ENCODE peak calls at places on chromosomes 4 and X, in ten cellular contexts. One of them, this sample, is unnamed.

GRCh38 chrX:151776113-151776790 is 41.7 kb downstream of the CNGA2 start:
- DNase-seq in HCT116: no peak
- DNase-seq in body of pancreas: no peak
- DNase-seq in fibroblast of lung: no peak
- DNase-seq in cardiac muscle cell: no peak
- DNase-seq in Peyer's patch: no peak
- DNase-seq in spleen: no peak
- DNase-seq in lower lobe of right lung: no peak
- DNase-seq in thoracic aorta: no peak
- DNase-seq in A549: no peak
- DNase-seq in this sample: peak; percentile 56

GRCh38 chrX:129961180-129962083 is 21.0 kb upstream of the BCORL1 start:
- DNase-seq in HCT116: peak; percentile 12
- DNase-seq in body of pancreas: peak; percentile 78
- DNase-seq in fibroblast of lung: peak; percentile 20
- DNase-seq in cardiac muscle cell: peak; percentile 75
- DNase-seq in Peyer's patch: peak; percentile 82
- DNase-seq in spleen: peak; percentile 95
- DNase-seq in lower lobe of right lung: peak; percentile 87
- DNase-seq in thoracic aorta: no peak
- DNase-seq in A549: peak; percentile 54
- DNase-seq in this sample: peak; percentile 71

GRCh38 chr4:15963001-15963451 is at the start of gene FGFBP2:
- DNase-seq in HCT116: peak; percentile 21
- DNase-seq in body of pancreas: peak; percentile 15
- DNase-seq in fibroblast of lung: peak; percentile 54
- DNase-seq in cardiac muscle cell: peak; percentile 61
- DNase-seq in Peyer's patch: peak; percentile 35
- DNase-seq in spleen: peak; percentile 85
- DNase-seq in lower lobe of right lung: peak; percentile 59
- DNase-seq in thoracic aorta: no peak
- DNase-seq in A549: peak; percentile 28
- DNase-seq in this sample: no peak

GRCh38 chr4:121397434-121397833 is 16.6 kb upstream of the QRFPR start:
- DNase-seq in HCT116: no peak
- DNase-seq in body of pancreas: no peak
- DNase-seq in fibroblast of lung: no peak
- DNase-seq in cardiac muscle cell: no peak
- DNase-seq in Peyer's patch: no peak
- DNase-seq in spleen: no peak
- DNase-seq in lower lobe of right lung: no peak
- DNase-seq in thoracic aorta: no peak
- DNase-seq in A549: no peak
- DNase-seq in this sample: no peak

GRCh38 chr4:94665500-94666398 is 92.0 kb upstream of the BMPR1B start:
- DNase-seq in HCT116: no peak
- DNase-seq in body of pancreas: no peak
- DNase-seq in fibroblast of lung: no peak
- DNase-seq in cardiac muscle cell: no peak
- DNase-seq in Peyer's patch: no peak
- DNase-seq in spleen: no peak
- DNase-seq in lower lobe of right lung: no peak
- DNase-seq in thoracic aorta: no peak
- DNase-seq in A549: peak; percentile 24
- DNase-seq in this sample: no peak

GRCh38 chr4:17511950-17512795 is at the start of gene QDPR:
- DNase-seq in HCT116: peak; percentile 63
- DNase-seq in body of pancreas: peak; percentile 86
- DNase-seq in fibroblast of lung: peak; percentile 69
- DNase-seq in cardiac muscle cell: peak; percentile 95
- DNase-seq in Peyer's patch: peak; percentile 59
- DNase-seq in spleen: peak; percentile 95
- DNase-seq in lower lobe of right lung: peak; percentile 90
- DNase-seq in thoracic aorta: no peak
- DNase-seq in A549: peak; percentile 54
- DNase-seq in this sample: peak; percentile 37

GRCh38 chrX:110806145-110806544 is 10.5 kb upstream of the CHRDL1 start:
- DNase-seq in HCT116: no peak
- DNase-seq in body of pancreas: no peak
- DNase-seq in fibroblast of lung: peak; percentile 81
- DNase-seq in cardiac muscle cell: no peak
- DNase-seq in Peyer's patch: no peak
- DNase-seq in spleen: no peak
- DNase-seq in lower lobe of right lung: no peak
- DNase-seq in thoracic aorta: no peak
- DNase-seq in A549: no peak
- DNase-seq in this sample: no peak

GRCh38 chr4:53592128-53592527 is 842 bp upstream of the LNX1 start:
- DNase-seq in HCT116: no peak
- DNase-seq in body of pancreas: peak; percentile 86
- DNase-seq in fibroblast of lung: peak; percentile 50
- DNase-seq in cardiac muscle cell: no peak
- DNase-seq in Peyer's patch: no peak
- DNase-seq in spleen: no peak
- DNase-seq in lower lobe of right lung: no peak
- DNase-seq in thoracic aorta: no peak
- DNase-seq in A549: no peak
- DNase-seq in this sample: no peak

GRCh38 chrX:85065512-85066198 is 62.0 kb downstream of the APOOL start:
- DNase-seq in HCT116: no peak
- DNase-seq in body of pancreas: no peak
- DNase-seq in fibroblast of lung: no peak
- DNase-seq in cardiac muscle cell: no peak
- DNase-seq in Peyer's patch: no peak
- DNase-seq in spleen: no peak
- DNase-seq in lower lobe of right lung: no peak
- DNase-seq in thoracic aorta: no peak
- DNase-seq in A549: no peak
- DNase-seq in this sample: no peak

DNA sequence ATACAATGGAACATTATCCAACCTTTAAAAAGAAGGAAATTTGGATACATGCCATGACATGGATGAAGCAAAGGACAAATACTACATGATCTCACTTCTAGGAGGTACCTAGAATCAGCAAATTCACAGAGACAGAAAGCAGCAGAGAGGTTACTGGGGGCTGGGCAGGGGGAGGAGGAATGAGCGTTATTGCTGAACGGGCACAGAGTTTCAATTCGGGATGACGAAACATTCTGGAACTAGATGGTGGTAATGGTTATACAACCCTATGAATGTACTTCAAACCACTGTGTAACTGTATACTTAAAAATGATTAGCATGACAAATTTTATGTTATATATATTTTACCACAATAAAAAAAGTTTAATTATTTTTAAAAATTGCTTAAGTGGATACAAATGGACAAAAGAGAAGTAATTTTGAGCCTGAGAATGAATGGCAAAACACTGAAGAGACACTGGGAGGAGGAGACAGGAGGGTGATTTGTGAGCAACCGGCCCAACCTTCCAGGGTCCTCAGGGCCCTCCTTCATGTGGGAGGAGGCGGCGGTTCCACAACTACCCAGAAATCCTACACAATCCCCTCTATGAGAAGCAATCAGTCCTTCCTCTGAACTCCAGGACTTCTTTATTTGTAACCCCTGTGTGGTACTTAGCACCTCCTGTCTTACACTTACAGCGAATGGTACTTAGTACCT is 14.1 kb downstream of the ACSL1 start:
- DNase-seq in HCT116: no peak
- DNase-seq in body of pancreas: peak; percentile 61
- DNase-seq in fibroblast of lung: no peak
- DNase-seq in cardiac muscle cell: no peak
- DNase-seq in Peyer's patch: no peak
- DNase-seq in spleen: peak; percentile 82
- DNase-seq in lower lobe of right lung: peak; percentile 78
- DNase-seq in thoracic aorta: no peak
- DNase-seq in A549: no peak
- DNase-seq in this sample: no peak
- H3K4me1 ChIP-seq in HCT116: peaks cover 40% of the 10 kb centered on the region
- H3K4me1 ChIP-seq in body of pancreas: peaks cover 66% of the 10 kb centered on the region
- H3K4me1 ChIP-seq in fibroblast of lung: peaks cover 4% of the 10 kb centered on the region
- H3K4me1 ChIP-seq in cardiac muscle cell: peaks cover 52% of the 10 kb centered on the region
- H3K4me1 ChIP-seq in Peyer's patch: peaks cover 9% of the 10 kb centered on the region
- H3K4me1 ChIP-seq in spleen: peaks cover 35% of the 10 kb centered on the region
- H3K4me1 ChIP-seq in lower lobe of right lung: peaks cover 83% of the 10 kb centered on the region
- H3K4me1 ChIP-seq in thoracic aorta: peaks cover 55% of the 10 kb centered on the region
- H3K4me1 ChIP-seq in A549: peaks cover 65% of the 10 kb centered on the region
- H3K4me1 ChIP-seq in this sample: peaks cover 21% of the 10 kb centered on the region

DNA sequence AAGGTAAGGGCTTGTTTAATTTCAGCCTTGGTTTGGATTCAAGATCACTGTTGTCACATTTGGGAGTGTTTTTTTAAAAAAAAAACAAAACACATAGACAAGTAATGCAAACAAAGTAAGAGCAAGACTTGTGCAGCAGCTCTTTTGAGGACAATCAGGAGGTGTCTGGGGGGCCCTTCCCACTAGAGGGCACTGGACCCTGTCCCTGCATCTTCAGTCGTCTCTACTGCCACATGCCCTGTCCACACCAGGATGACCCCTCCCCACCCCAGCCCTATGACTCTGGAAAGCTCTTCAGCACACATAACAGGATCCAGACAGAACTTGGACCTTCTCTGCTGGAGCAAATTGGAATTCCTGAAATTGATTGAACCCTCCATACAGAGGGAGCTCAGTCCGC is 71.0 kb downstream of the USP46 start:
- DNase-seq in HCT116: peak; percentile 12
- DNase-seq in body of pancreas: peak; percentile 39
- DNase-seq in fibroblast of lung: peak; percentile 19
- DNase-seq in cardiac muscle cell: peak; percentile 66
- DNase-seq in Peyer's patch: no peak
- DNase-seq in spleen: no peak
- DNase-seq in lower lobe of right lung: no peak
- DNase-seq in thoracic aorta: no peak
- DNase-seq in A549: no peak
- DNase-seq in this sample: no peak
- TF ChIP-seq CTCF in HCT116: peak; percentile 75
- TF ChIP-seq CTCF in body of pancreas: peak; percentile 52
- TF ChIP-seq CTCF in fibroblast of lung: peak; percentile 45
- TF ChIP-seq CTCF in cardiac muscle cell: peak; percentile 53
- TF ChIP-seq CTCF in Peyer's patch: no peak
- TF ChIP-seq CTCF in spleen: peak; percentile 32
- TF ChIP-seq CTCF in lower lobe of right lung: peak; percentile 45
- TF ChIP-seq CTCF in thoracic aorta: peak; percentile 30
- TF ChIP-seq CTCF in A549: peak; percentile 31
- TF ChIP-seq CTCF in this sample: peak; percentile 18

GRCh38 chr4:83440148-83440814 is 15.3 kb downstream of the HELQ start:
- DNase-seq in HCT116: no peak
- DNase-seq in body of pancreas: no peak
- DNase-seq in fibroblast of lung: no peak
- DNase-seq in cardiac muscle cell: no peak
- DNase-seq in Peyer's patch: no peak
- DNase-seq in spleen: no peak
- DNase-seq in lower lobe of right lung: no peak
- DNase-seq in thoracic aorta: no peak
- DNase-seq in A549: no peak
- DNase-seq in this sample: no peak
- H3K27ac ChIP-seq in HCT116: no peak overlapping the region
- H3K27ac ChIP-seq in body of pancreas: no peak overlapping the region
- H3K27ac ChIP-seq in fibroblast of lung: no peak overlapping the region
- H3K27ac ChIP-seq in cardiac muscle cell: no peak overlapping the region
- H3K27ac ChIP-seq in Peyer's patch: no peak overlapping the region
- H3K27ac ChIP-seq in spleen: no peak overlapping the region
- H3K27ac ChIP-seq in lower lobe of right lung: no peak overlapping the region
- H3K27ac ChIP-seq in thoracic aorta: no peak overlapping the region
- H3K27ac ChIP-seq in A549: no peak overlapping the region
- H3K27ac ChIP-seq in this sample: no peak overlapping the region

DNA sequence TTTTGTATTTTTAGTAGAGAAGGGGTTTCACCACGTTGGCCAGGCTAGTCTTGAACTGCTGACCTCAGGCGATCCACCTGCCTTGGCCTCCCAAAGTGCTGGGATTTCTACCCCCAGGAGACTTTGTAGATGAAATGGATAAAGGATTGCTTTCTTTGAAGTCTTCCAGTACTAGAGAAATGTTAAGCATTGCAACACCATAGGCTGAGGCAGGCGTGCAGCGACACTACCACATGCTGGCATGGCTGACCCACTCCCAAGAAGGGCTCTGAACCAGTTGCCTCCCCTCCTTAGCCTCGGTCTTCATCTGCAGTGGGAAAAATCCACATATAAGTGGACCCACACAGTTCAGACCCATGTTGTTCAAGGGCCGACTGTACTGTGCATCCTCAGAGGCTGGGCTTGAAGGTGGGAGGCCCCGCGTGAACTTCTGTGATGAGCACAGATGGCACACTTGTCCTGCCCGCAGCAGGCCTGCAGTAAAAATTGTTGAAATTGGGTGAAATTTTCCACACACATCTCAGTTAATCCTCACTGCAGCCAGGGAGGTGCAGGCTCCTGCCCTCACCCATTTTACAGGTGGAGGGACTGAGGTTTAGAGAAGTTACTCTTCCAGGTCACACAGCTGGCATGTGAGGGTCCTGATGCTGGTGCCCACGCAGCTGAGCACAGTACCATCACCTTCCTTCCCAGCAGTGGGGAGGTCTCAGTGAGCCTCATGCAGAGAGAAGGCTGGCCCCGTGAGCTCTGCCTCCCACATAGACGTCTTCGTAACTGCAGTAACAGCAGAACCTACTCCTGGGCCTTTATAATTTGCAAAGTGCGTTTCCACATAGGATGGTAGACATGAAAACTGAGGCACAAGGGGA is 35.5 kb downstream of the HTRA3 start:
- DNase-seq in HCT116: no peak
- DNase-seq in body of pancreas: no peak
- DNase-seq in fibroblast of lung: no peak
- DNase-seq in cardiac muscle cell: no peak
- DNase-seq in Peyer's patch: no peak
- DNase-seq in spleen: peak; percentile 23
- DNase-seq in lower lobe of right lung: no peak
- DNase-seq in thoracic aorta: no peak
- DNase-seq in A549: no peak
- DNase-seq in this sample: peak; percentile 42
- H3K4me1 ChIP-seq in HCT116: peaks cover 20% of the 10 kb centered on the region
- H3K4me1 ChIP-seq in body of pancreas: no peaks in the 10 kb centered on the region
- H3K4me1 ChIP-seq in fibroblast of lung: peaks cover 2% of the 10 kb centered on the region
- H3K4me1 ChIP-seq in cardiac muscle cell: no peaks in the 10 kb centered on the region
- H3K4me1 ChIP-seq in Peyer's patch: no peaks in the 10 kb centered on the region
- H3K4me1 ChIP-seq in spleen: no peaks in the 10 kb centered on the region
- H3K4me1 ChIP-seq in lower lobe of right lung: peaks cover 8% of the 10 kb centered on the region
- H3K4me1 ChIP-seq in thoracic aorta: peaks cover 16% of the 10 kb centered on the region
- H3K4me1 ChIP-seq in A549: peaks cover 3% of the 10 kb centered on the region
- H3K4me1 ChIP-seq in this sample: no peaks in the 10 kb centered on the region

DNA sequence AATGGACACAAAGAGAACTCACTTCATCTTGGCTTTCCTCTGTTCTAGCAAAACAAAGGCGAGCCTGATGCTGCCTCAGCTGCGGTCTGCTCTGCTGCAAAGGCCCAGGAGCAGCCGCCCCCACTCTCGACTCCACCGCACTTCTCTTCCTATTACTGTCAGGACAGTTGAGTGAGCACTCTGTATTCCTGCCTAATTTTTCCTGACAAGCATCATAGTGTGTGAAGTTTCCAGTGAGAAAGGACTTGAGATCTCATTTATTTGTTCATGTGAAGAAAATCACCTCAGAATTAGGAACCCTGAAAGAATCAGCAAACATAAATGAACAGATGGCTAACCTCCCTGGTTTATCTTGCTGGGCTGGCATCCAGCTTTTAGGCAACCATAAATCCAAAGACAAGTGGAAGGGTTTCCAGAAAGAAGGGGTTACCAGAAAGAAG is 15.6 kb downstream of the SCARB2 start:
- DNase-seq in HCT116: no peak
- DNase-seq in body of pancreas: peak; percentile 69
- DNase-seq in fibroblast of lung: peak; percentile 89
- DNase-seq in cardiac muscle cell: no peak
- DNase-seq in Peyer's patch: peak; percentile 48
- DNase-seq in spleen: peak; percentile 79
- DNase-seq in lower lobe of right lung: peak; percentile 59
- DNase-seq in thoracic aorta: no peak
- DNase-seq in A549: no peak
- DNase-seq in this sample: no peak
- TF ChIP-seq CTCF in HCT116: no peak
- TF ChIP-seq CTCF in body of pancreas: no peak
- TF ChIP-seq CTCF in fibroblast of lung: no peak
- TF ChIP-seq CTCF in cardiac muscle cell: no peak
- TF ChIP-seq CTCF in Peyer's patch: no peak
- TF ChIP-seq CTCF in spleen: no peak
- TF ChIP-seq CTCF in lower lobe of right lung: no peak
- TF ChIP-seq CTCF in thoracic aorta: no peak
- TF ChIP-seq CTCF in A549: no peak
- TF ChIP-seq CTCF in this sample: no peak